ENCODE peak calls at places on chromosomes 4 and X, in six cellular contexts. One of them, this sample, is unnamed.

GRCh38 chr4:140372607-140373327 is 679 bp upstream of the SCOC start:
- DNase-seq in COR-L47: peak
- DNase-seq in amygdala: no peak
- DNase-seq in LoVo: peak
- DNase-seq in psoas muscle: no peak
- DNase-seq in mesenteric fat pad: no peak
- DNase-seq in this sample: peak

GRCh38 chrX:123455693-123456092 is 271.6 kb downstream of the GRIA3 start:
- DNase-seq in COR-L47: no peak
- DNase-seq in amygdala: no peak
- DNase-seq in LoVo: no peak
- DNase-seq in psoas muscle: no peak
- DNase-seq in mesenteric fat pad: no peak
- DNase-seq in this sample: no peak

GRCh38 chr4:147129687-147130086 is 184.0 kb upstream of the TTC29 start:
- DNase-seq in COR-L47: no peak
- DNase-seq in amygdala: no peak
- DNase-seq in LoVo: no peak
- DNase-seq in psoas muscle: no peak
- DNase-seq in mesenteric fat pad: no peak
- DNase-seq in this sample: no peak

GRCh38 chr4:38313175-38313574 is 350.8 kb upstream of the KLF3 start:
- DNase-seq in COR-L47: peak
- DNase-seq in amygdala: no peak
- DNase-seq in LoVo: peak
- DNase-seq in psoas muscle: no peak
- DNase-seq in mesenteric fat pad: no peak
- DNase-seq in this sample: no peak

GRCh38 chrX:136907626-136908025 is 27.1 kb upstream of the RBMX start:
- DNase-seq in COR-L47: no peak
- DNase-seq in amygdala: no peak
- DNase-seq in LoVo: no peak
- DNase-seq in psoas muscle: no peak
- DNase-seq in mesenteric fat pad: no peak
- DNase-seq in this sample: no peak

GRCh38 chr4:123555500-123556273 is 159.1 kb downstream of the SPRY1 start:
- DNase-seq in COR-L47: peak
- DNase-seq in amygdala: peak
- DNase-seq in LoVo: peak
- DNase-seq in psoas muscle: peak
- DNase-seq in mesenteric fat pad: peak
- DNase-seq in this sample: peak

GRCh38 chrX:70176938-70177533 is at the start of gene DGAT2L6:
- DNase-seq in COR-L47: no peak
- DNase-seq in amygdala: no peak
- DNase-seq in LoVo: no peak
- DNase-seq in psoas muscle: no peak
- DNase-seq in mesenteric fat pad: no peak
- DNase-seq in this sample: no peak

GRCh38 chr4:68267433-68267944 is 22.0 kb upstream of the TMPRSS11B start:
- DNase-seq in COR-L47: no peak
- DNase-seq in amygdala: no peak
- DNase-seq in LoVo: no peak
- DNase-seq in psoas muscle: no peak
- DNase-seq in mesenteric fat pad: no peak
- DNase-seq in this sample: peak

GRCh38 chr4:84583871-84584373 is 995 bp downstream of the CDS1 start:
- DNase-seq in COR-L47: no peak
- DNase-seq in amygdala: no peak
- DNase-seq in LoVo: peak
- DNase-seq in psoas muscle: no peak
- DNase-seq in mesenteric fat pad: no peak
- DNase-seq in this sample: no peak

GRCh38 chr4:25437951-25438350 is 60.9 kb downstream of the ANAPC4 start:
- DNase-seq in COR-L47: peak
- DNase-seq in amygdala: no peak
- DNase-seq in LoVo: no peak
- DNase-seq in psoas muscle: no peak
- DNase-seq in mesenteric fat pad: no peak
- DNase-seq in this sample: no peak

GRCh38 chrX:46376246-46376885 is 168.9 kb downstream of the ZNF674 start:
- DNase-seq in COR-L47: peak
- DNase-seq in amygdala: no peak
- DNase-seq in LoVo: peak
- DNase-seq in psoas muscle: no peak
- DNase-seq in mesenteric fat pad: no peak
- DNase-seq in this sample: peak

GRCh38 chrX:34972206-34972605 is 29.6 kb downstream of the FAM47B start:
- DNase-seq in COR-L47: no peak
- DNase-seq in amygdala: no peak
- DNase-seq in LoVo: no peak
- DNase-seq in psoas muscle: no peak
- DNase-seq in mesenteric fat pad: no peak
- DNase-seq in this sample: no peak

GRCh38 chr4:123659262-123659661 is 262.7 kb downstream of the SPRY1 start:
- DNase-seq in COR-L47: no peak
- DNase-seq in amygdala: no peak
- DNase-seq in LoVo: no peak
- DNase-seq in psoas muscle: no peak
- DNase-seq in mesenteric fat pad: no peak
- DNase-seq in this sample: no peak

GRCh38 chr4:77336411-77337142 is 179.6 kb downstream of the CCNG2 start:
- DNase-seq in COR-L47: no peak
- DNase-seq in amygdala: no peak
- DNase-seq in LoVo: no peak
- DNase-seq in psoas muscle: no peak
- DNase-seq in mesenteric fat pad: no peak
- DNase-seq in this sample: no peak

GRCh38 chr4:130336585-130337217 is 1240.7 kb downstream of the C4orf33 start:
- DNase-seq in COR-L47: peak
- DNase-seq in amygdala: no peak
- DNase-seq in LoVo: peak
- DNase-seq in psoas muscle: no peak
- DNase-seq in mesenteric fat pad: no peak
- DNase-seq in this sample: peak

GRCh38 chr4:27048350-27049100 is 187.9 kb downstream of the STIM2 start:
- DNase-seq in COR-L47: peak
- DNase-seq in amygdala: no peak
- DNase-seq in LoVo: peak
- DNase-seq in psoas muscle: no peak
- DNase-seq in mesenteric fat pad: no peak
- DNase-seq in this sample: peak

GRCh38 chr4:54233128-54233696 is 4.1 kb downstream of the PDGFRA start:
- DNase-seq in COR-L47: peak
- DNase-seq in amygdala: peak
- DNase-seq in LoVo: peak
- DNase-seq in psoas muscle: peak
- DNase-seq in mesenteric fat pad: peak
- DNase-seq in this sample: peak

GRCh38 chr4:139913995-139914394 is 240.0 kb downstream of the MAML3 start:
- DNase-seq in COR-L47: no peak
- DNase-seq in amygdala: no peak
- DNase-seq in LoVo: no peak
- DNase-seq in psoas muscle: no peak
- DNase-seq in mesenteric fat pad: no peak
- DNase-seq in this sample: peak

GRCh38 chrX:149630681-149631292 is 805 bp downstream of the TMEM185A start:
- DNase-seq in COR-L47: no peak
- DNase-seq in amygdala: no peak
- DNase-seq in LoVo: peak
- DNase-seq in psoas muscle: no peak
- DNase-seq in mesenteric fat pad: no peak
- DNase-seq in this sample: peak

GRCh38 chr4:184792950-184793555 is 32.7 kb downstream of the ACSL1 start:
- DNase-seq in COR-L47: no peak
- DNase-seq in amygdala: no peak
- DNase-seq in LoVo: peak
- DNase-seq in psoas muscle: no peak
- DNase-seq in mesenteric fat pad: no peak
- DNase-seq in this sample: peak

GRCh38 chrX:70293621-70294020 is 3.7 kb downstream of the KIF4A start:
- DNase-seq in COR-L47: no peak
- DNase-seq in amygdala: no peak
- DNase-seq in LoVo: no peak
- DNase-seq in psoas muscle: no peak
- DNase-seq in mesenteric fat pad: no peak
- DNase-seq in this sample: peak

GRCh38 chrX:41909068-41909467 is 14.3 kb downstream of the CASK start:
- DNase-seq in COR-L47: no peak
- DNase-seq in amygdala: no peak
- DNase-seq in LoVo: no peak
- DNase-seq in psoas muscle: no peak
- DNase-seq in mesenteric fat pad: no peak
- DNase-seq in this sample: no peak